ENCODE peak calls at places on chromosomes 12 and 14, in five cellular contexts. One of them, this sample, is unnamed. For H3K4me1, the result is how much of the 10 kb centered on the place peaks cover.

GRCh38 chr14:98622208-98623051 is 649.6 kb downstream of the BCL11B start:
- DNase-seq in left ventricle myocardium inferior: no peak
- DNase-seq in gastrocnemius medialis: no peak
- DNase-seq in heart right ventricle: no peak
- DNase-seq in breast epithelium: no peak
- DNase-seq in this sample: no peak

GRCh38 chr14:73723799-73724621 is 9.8 kb upstream of the PNMA1 start:
- DNase-seq in gastrocnemius medialis: peak
- DNase-seq in breast epithelium: peak
- DNase-seq in left ventricle myocardium inferior: peak
- DNase-seq in heart right ventricle: peak
- DNase-seq in this sample: peak

GRCh38 chr14:61330511-61330910 is 9.1 kb downstream of the PRKCH start:
- DNase-seq in heart right ventricle: no peak
- DNase-seq in gastrocnemius medialis: no peak
- DNase-seq in breast epithelium: no peak
- DNase-seq in left ventricle myocardium inferior: no peak
- DNase-seq in this sample: no peak

GRCh38 chr12:57893460-57894353 is 47.2 kb upstream of the CTDSP2 start:
- DNase-seq in heart right ventricle: peak
- DNase-seq in left ventricle myocardium inferior: peak
- DNase-seq in breast epithelium: peak
- DNase-seq in gastrocnemius medialis: peak
- DNase-seq in this sample: peak

GRCh38 chr12:124401563-124402180 is 106.8 kb downstream of the RFLNA start:
- DNase-seq in gastrocnemius medialis: no peak
- DNase-seq in breast epithelium: no peak
- DNase-seq in heart right ventricle: no peak
- DNase-seq in left ventricle myocardium inferior: no peak
- DNase-seq in this sample: no peak

GRCh38 chr14:92973265-92973797 is 50.4 kb downstream of the CHGA start:
- DNase-seq in gastrocnemius medialis: peak
- DNase-seq in breast epithelium: peak
- DNase-seq in heart right ventricle: peak
- DNase-seq in left ventricle myocardium inferior: peak
- DNase-seq in this sample: peak

GRCh38 chr14:71582705-71583104 is 349.5 kb upstream of the RGS6 start:
- DNase-seq in gastrocnemius medialis: no peak
- DNase-seq in heart right ventricle: no peak
- DNase-seq in breast epithelium: no peak
- DNase-seq in left ventricle myocardium inferior: no peak
- DNase-seq in this sample: no peak

GRCh38 chr12:52907092-52907810 is 2.4 kb upstream of the KRT8 start:
- DNase-seq in left ventricle myocardium inferior: peak
- DNase-seq in breast epithelium: peak
- DNase-seq in gastrocnemius medialis: no peak
- DNase-seq in heart right ventricle: peak
- DNase-seq in this sample: peak

GRCh38 chr12:87439990-87440827 is 589.0 kb downstream of the C12orf50 start:
- DNase-seq in breast epithelium: peak
- DNase-seq in heart right ventricle: no peak
- DNase-seq in gastrocnemius medialis: no peak
- DNase-seq in left ventricle myocardium inferior: no peak
- DNase-seq in this sample: no peak

GRCh38 chr12:84599539-84599938 is 313.1 kb downstream of the SLC6A15 start:
- DNase-seq in left ventricle myocardium inferior: no peak
- DNase-seq in heart right ventricle: no peak
- DNase-seq in gastrocnemius medialis: no peak
- DNase-seq in breast epithelium: no peak
- DNase-seq in this sample: no peak

GRCh38 chr14:105093426-105094192 is 28.4 kb upstream of the GPR132 start:
- DNase-seq in heart right ventricle: peak
- DNase-seq in left ventricle myocardium inferior: peak
- DNase-seq in breast epithelium: peak
- DNase-seq in gastrocnemius medialis: no peak
- DNase-seq in this sample: peak

GRCh38 chr14:24315807-24316596 is 4.7 kb downstream of the LTB4R start:
- DNase-seq in breast epithelium: no peak
- DNase-seq in left ventricle myocardium inferior: peak
- DNase-seq in gastrocnemius medialis: peak
- DNase-seq in heart right ventricle: peak
- DNase-seq in this sample: peak

DNA sequence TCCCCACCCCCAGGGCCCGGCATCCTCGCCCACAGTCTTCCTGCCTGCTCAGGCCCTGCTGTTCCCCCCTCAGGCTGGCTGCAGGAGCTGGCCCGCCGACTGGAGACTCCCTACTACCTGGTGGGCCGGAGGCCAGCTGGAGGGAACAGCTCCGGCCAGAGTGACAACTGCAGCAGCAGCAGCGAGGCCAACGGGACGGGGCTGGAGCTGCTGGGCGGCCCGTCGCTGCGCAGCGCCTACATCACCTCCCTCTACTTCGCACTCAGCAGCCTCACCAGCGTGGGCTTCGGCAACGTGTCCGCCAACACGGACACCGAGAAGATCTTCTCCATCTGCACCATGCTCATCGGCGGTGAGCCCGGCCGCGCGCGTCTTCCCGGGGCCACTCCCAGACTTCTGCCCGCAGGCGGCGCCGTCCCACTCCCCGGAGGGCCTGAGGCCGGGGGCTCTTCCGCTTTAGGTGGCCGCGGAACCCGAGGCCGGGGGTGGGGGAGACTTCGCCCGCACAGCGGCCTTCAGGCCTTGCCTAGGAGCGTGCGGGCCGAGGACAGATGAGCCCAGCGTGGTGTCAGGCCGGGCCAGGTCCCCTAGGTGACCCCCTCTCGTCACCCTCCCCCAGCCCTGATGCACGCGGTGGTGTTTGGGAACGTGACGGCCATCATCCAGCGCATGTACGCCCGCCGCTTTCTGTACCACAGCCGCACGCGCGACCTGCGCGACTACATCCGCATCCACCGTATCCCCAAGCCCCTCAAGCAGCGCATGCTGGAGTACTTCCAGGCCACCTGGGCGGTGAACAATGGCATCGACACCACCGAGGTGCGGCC is 10.2 kb downstream of the KCNH3 start:
- DNase-seq in gastrocnemius medialis: no peak
- DNase-seq in breast epithelium: peak
- DNase-seq in heart right ventricle: peak
- DNase-seq in left ventricle myocardium inferior: no peak
- DNase-seq in this sample: no peak
- TF ChIP-seq CTCF in gastrocnemius medialis: peak
- TF ChIP-seq CTCF in breast epithelium: no peak
- TF ChIP-seq CTCF in heart right ventricle: peak
- TF ChIP-seq CTCF in left ventricle myocardium inferior: peak
- TF ChIP-seq CTCF in this sample: no peak

GRCh38 chr12:29742646-29743045 is 41.1 kb downstream of the TMTC1 start:
- DNase-seq in breast epithelium: no peak
- DNase-seq in left ventricle myocardium inferior: no peak
- DNase-seq in gastrocnemius medialis: no peak
- DNase-seq in heart right ventricle: no peak
- DNase-seq in this sample: no peak

GRCh38 chr12:29743801-29744200 is 39.9 kb downstream of the TMTC1 start:
- DNase-seq in heart right ventricle: no peak
- DNase-seq in breast epithelium: no peak
- DNase-seq in left ventricle myocardium inferior: no peak
- DNase-seq in gastrocnemius medialis: peak
- DNase-seq in this sample: no peak

GRCh38 chr12:29739279-29739991 is 44.3 kb downstream of the TMTC1 start:
- DNase-seq in heart right ventricle: no peak
- DNase-seq in breast epithelium: no peak
- DNase-seq in left ventricle myocardium inferior: no peak
- DNase-seq in gastrocnemius medialis: no peak
- DNase-seq in this sample: no peak

GRCh38 chr12:29743072-29743471 is 40.7 kb downstream of the TMTC1 start:
- DNase-seq in breast epithelium: no peak
- DNase-seq in left ventricle myocardium inferior: no peak
- DNase-seq in gastrocnemius medialis: peak
- DNase-seq in heart right ventricle: no peak
- DNase-seq in this sample: no peak

DNA sequence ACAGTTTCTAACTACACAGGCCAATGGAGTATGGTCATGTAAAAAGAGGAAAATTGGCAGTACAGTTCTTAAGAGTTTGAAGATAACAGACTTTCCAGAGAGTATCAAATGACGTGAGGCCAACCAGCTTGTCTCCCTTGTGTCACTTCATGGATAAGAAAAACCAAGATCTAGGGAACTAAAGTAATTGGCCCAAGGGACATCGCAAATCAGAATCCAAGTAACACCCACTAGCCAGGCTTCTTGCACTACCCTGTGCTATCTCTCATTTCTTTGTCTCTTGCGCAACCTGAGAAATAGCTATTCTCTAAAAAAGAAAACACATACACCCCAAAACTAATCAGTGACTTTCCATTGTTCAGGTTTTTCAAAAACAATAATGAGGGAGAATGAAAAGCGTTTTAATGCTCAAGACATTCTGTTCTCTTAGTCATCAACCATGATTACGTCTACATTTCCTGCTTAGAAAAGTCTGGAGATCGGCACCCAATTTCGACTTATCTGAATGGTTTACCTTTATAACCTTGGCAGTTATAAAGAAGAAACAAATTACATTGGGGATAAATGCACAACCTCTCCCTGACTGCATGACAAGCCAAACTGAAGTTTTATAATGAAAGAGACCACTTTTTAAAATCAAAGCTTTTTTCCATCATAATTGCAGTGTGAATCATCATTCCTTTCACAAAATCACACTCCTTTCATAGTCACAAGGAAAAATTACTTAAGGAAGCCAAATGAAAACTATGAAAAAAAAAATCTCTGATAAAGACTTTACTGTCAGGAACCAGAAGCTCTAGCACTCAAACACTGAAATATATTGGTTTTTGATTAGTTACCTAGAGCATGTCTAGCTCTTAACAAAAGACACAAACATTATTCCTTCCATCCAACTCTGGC is 42.1 kb downstream of the TMTC1 start:
- DNase-seq in left ventricle myocardium inferior: no peak
- DNase-seq in heart right ventricle: no peak
- DNase-seq in breast epithelium: no peak
- DNase-seq in gastrocnemius medialis: no peak
- DNase-seq in this sample: no peak
- H3K4me1 ChIP-seq in left ventricle myocardium inferior: half or more
- H3K4me1 ChIP-seq in heart right ventricle: half or more
- H3K4me1 ChIP-seq in breast epithelium: under half
- H3K4me1 ChIP-seq in gastrocnemius medialis: half or more
- H3K4me1 ChIP-seq in this sample: under half

GRCh38 chr12:6936642-6937480 is 6.8 kb upstream of the RNU7-1 start:
- DNase-seq in gastrocnemius medialis: no peak
- DNase-seq in heart right ventricle: no peak
- DNase-seq in breast epithelium: no peak
- DNase-seq in left ventricle myocardium inferior: no peak
- DNase-seq in this sample: peak

GRCh38 chr12:6937481-6938352 is 5.9 kb upstream of the RNU7-1 start:
- DNase-seq in left ventricle myocardium inferior: peak
- DNase-seq in heart right ventricle: peak
- DNase-seq in gastrocnemius medialis: peak
- DNase-seq in breast epithelium: peak
- DNase-seq in this sample: peak

GRCh38 chr12:6936378-6936638 is 7.3 kb upstream of the RNU7-1 start:
- DNase-seq in left ventricle myocardium inferior: no peak
- DNase-seq in heart right ventricle: no peak
- DNase-seq in gastrocnemius medialis: no peak
- DNase-seq in breast epithelium: no peak
- DNase-seq in this sample: no peak

GRCh38 chr12:6939187-6939540 is 4.5 kb upstream of the RNU7-1 start:
- DNase-seq in left ventricle myocardium inferior: no peak
- DNase-seq in breast epithelium: no peak
- DNase-seq in heart right ventricle: no peak
- DNase-seq in gastrocnemius medialis: no peak
- DNase-seq in this sample: no peak

DNA sequence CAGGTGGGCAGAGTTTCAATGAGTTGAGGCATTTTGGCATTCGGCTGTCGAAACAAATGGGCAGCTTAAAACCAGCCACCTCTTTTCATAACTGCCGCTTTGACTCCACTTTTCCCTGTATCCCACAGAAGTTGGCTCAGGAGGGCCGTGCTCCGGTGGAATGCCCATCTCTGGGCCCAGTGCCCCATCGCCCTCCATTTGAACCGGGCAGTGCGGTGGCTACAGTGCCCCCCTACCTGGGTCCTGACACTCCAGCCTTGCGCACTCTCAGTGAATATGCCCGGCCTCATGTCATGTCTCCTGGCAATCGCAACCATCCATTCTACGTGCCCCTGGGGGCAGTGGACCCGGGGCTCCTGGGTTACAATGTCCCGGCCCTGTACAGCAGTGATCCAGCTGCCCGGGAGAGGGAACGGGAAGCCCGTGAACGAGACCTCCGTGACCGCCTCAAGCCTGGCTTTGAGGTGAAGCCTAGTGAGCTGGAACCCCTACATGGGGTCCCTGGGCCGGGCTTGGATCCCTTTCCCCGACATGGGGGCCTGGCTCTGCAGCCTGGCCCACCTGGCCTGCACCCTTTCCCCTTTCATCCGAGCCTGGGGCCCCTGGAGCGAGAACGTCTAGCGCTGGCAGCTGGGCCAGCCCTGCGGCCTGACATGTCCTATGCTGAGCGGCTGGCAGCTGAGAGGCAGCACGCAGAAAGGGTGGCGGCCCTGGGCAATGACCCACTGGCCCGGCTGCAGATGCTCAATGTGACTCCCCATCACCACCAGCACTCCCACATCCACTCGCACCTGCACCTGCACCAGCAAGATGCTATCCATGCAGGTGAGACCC is 5.0 kb upstream of the RNU7-1 start:
- DNase-seq in left ventricle myocardium inferior: no peak
- DNase-seq in heart right ventricle: peak
- DNase-seq in gastrocnemius medialis: no peak
- DNase-seq in breast epithelium: no peak
- DNase-seq in this sample: peak
- TF ChIP-seq CTCF in left ventricle myocardium inferior: no peak
- TF ChIP-seq CTCF in heart right ventricle: no peak
- TF ChIP-seq CTCF in gastrocnemius medialis: no peak
- TF ChIP-seq CTCF in breast epithelium: no peak
- TF ChIP-seq CTCF in this sample: no peak

GRCh38 chr12:116280590-116281290 is 3.2 kb upstream of the MED13L start:
- DNase-seq in breast epithelium: no peak
- DNase-seq in heart right ventricle: no peak
- DNase-seq in left ventricle myocardium inferior: no peak
- DNase-seq in gastrocnemius medialis: no peak
- DNase-seq in this sample: no peak

GRCh38 chr12:116278667-116279066 is 1.2 kb upstream of the MED13L start:
- DNase-seq in heart right ventricle: no peak
- DNase-seq in gastrocnemius medialis: no peak
- DNase-seq in breast epithelium: no peak
- DNase-seq in left ventricle myocardium inferior: no peak
- DNase-seq in this sample: no peak

GRCh38 chr12:116276433-116277216 is 868 bp downstream of the MED13L start:
- DNase-seq in gastrocnemius medialis: peak
- DNase-seq in breast epithelium: peak
- DNase-seq in heart right ventricle: peak
- DNase-seq in left ventricle myocardium inferior: peak
- DNase-seq in this sample: peak

GRCh38 chr12:116277393-116278258 is at the start of gene MED13L:
- DNase-seq in breast epithelium: peak
- DNase-seq in heart right ventricle: peak
- DNase-seq in gastrocnemius medialis: peak
- DNase-seq in left ventricle myocardium inferior: peak
- DNase-seq in this sample: peak

DNA sequence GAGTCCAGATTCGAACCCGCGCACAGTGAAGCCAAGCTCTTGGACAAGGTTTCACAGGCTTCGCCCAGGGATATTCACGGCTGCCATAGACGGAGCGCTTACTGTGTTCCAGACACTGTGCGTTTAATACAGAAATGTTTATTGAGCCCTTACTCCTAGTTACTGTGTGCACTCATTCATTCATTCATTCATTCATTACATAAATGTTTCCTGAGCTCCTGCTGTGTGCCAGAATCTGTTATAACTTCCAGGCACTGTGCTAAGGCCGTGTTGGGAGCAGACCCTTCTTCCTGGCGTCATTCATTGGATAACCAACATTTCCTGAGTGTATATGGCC is 734 bp upstream of the MED13L start:
- DNase-seq in left ventricle myocardium inferior: no peak
- DNase-seq in heart right ventricle: no peak
- DNase-seq in breast epithelium: no peak
- DNase-seq in gastrocnemius medialis: no peak
- DNase-seq in this sample: no peak
- H3K4me1 ChIP-seq in left ventricle myocardium inferior: under half
- H3K4me1 ChIP-seq in heart right ventricle: under half
- H3K4me1 ChIP-seq in breast epithelium: under half
- H3K4me1 ChIP-seq in gastrocnemius medialis: under half
- H3K4me1 ChIP-seq in this sample: under half

This sample was measured in kidney.